ENCODE peak calls at places on chromosomes 1 and 21, in four cellular contexts. J, R, I and B are unnamed samples.

GRCh38 chr1:210830034-210831028 is 303.6 kb downstream of the KCNH1 start:
- DNase-seq in J (no peak), R (no peak), I (no peak), B (no peak)

GRCh38 chr1:23593042-23593521 is 33.8 kb upstream of the ID3 start:
- DNase-seq in J (no peak), R (no peak), I (no peak), B (no peak)

GRCh38 chr1:219088778-219089557 is 84.7 kb upstream of the LYPLAL1 start:
- DNase-seq in J (peak), R (peak), I (peak), B (no peak)

GRCh38 chr1:228082975-228083870 is 715 bp downstream of the ARF1 start:
- DNase-seq in J (peak), R (peak), I (no peak), B (peak)

GRCh38 chr1:155457237-155457636 is 105.4 kb downstream of the ASH1L start:
- DNase-seq in J (no peak), R (no peak), I (no peak), B (no peak)

GRCh38 chr1:98981917-98982513 is 22.6 kb downstream of the PLPPR5 start:
- DNase-seq in J (no peak), R (peak), I (no peak), B (no peak)

GRCh38 chr21:34073749-34074282 is 438 bp downstream of the MRPS6 start:
- DNase-seq in J (peak), R (no peak), I (no peak), B (peak)

GRCh38 chr1:3055051-3055450 is 14.0 kb upstream of the PRDM16 start:
- DNase-seq in J (no peak), R (no peak), I (no peak), B (no peak)

GRCh38 chr21:39050839-39051560 is 132.3 kb downstream of the PSMG1 start:
- DNase-seq in J (no peak), R (no peak), I (no peak), B (no peak)

GRCh38 chr1:3668585-3669300 is 16.4 kb downstream of the TP73 start:
- DNase-seq in J (peak), R (no peak), I (no peak), B (peak)

GRCh38 chr1:196980859-196981258 is 3.5 kb downstream of the CFHR5 start:
- DNase-seq in J (no peak), R (no peak), I (no peak), B (no peak)

DNA sequence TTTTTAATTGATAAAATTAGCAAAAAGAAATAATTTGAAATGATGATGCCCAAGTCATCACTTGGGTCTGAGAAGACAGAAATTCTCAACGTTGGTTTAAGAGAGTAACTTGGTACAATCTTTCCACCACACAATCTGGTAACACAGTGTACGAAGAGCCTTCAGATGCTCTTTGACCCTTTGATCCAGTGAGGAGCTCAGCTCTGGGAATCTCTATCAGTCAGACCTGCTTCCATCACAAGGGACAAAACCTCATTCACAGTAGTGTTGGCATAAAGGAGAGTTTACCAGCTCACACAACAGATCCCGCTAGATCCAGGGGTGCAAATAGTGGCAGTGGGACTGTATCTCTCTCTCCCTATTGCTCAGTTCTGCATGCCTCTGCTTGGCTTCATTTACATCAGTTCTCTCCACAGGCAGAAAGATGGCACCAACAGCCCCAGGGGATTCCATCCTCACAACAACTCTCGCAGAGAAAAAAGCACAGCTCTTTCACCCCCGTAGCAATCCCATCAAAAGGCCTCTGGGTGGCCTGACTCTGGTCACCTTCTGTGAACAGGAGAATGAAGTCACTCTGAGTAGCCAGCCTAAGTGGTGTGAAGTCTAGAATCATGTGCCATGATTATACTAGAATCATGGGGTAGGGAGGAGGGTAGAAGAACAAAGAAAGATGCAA is 119.7 kb downstream of the ZNF281 start:
- DNase-seq in J (peak), R (no peak), I (no peak), B (no peak)
- TF ChIP-seq CTCF in J (peak), R (no peak), I (no peak), B (peak)

DNA sequence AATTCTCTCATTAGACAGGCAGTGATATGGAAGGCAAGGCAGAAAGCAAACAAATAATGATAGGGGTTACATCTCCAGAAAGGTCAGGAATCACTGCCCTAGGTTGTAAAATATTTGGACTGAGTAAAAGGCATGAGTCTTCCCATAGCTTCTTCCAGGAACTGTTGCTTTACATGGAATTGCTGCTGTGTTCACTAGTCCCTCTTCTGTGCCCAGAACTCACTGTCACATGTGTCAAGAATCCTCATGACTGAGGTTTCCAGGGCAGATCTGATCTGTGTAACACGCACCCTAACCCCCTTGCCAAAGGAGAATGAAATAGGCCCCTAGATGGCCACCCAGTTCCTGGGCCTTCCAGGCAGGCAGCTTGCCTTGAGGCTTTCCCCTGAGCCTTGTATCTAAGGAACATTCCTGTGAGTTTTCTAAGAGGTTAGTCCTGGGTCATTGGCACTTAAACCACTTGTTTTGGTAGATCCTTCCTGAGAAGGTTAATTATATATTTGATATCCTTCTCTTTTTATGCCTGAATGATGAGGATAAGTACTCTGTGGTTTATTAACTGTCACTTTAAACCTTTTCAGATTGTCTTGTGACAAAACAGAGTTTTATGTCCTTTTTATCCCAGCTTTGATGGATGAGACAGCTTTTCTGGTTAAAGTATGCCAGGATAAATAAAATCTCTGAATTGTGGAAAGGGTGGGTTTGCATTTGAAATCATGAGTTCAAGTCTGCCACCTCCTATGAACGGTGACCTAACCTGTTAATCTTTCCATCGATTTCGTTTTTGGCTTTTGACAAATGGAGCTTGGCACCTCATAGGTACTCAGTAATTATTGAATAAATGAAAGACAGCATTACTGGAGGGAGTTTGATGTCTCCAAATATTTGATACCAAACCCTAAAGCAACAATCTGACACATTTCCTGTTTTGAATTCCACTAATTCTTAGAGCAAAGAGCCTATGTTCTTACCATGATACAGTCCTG is 163.3 kb downstream of the DHRS3 start:
- DNase-seq in J (no peak), R (peak), I (no peak), B (no peak)
- TF ChIP-seq CTCF in J (no peak), R (no peak), I (no peak), B (no peak)

GRCh38 chr1:50105430-50105829 is 3.3 kb upstream of the ELAVL4 start:
- DNase-seq in J (no peak), R (no peak), I (no peak), B (no peak)
- TF ChIP-seq CTCF in J (peak), R (no peak), I (no peak), B (peak)

GRCh38 chr1:234606731-234607090 is 3.3 kb downstream of the IRF2BP2 start:
- DNase-seq in J (no peak), R (no peak), I (no peak), B (no peak)

GRCh38 chr1:234604726-234605492 is 5.1 kb downstream of the IRF2BP2 start:
- DNase-seq in J (no peak), R (peak), I (no peak), B (no peak)

GRCh38 chr1:234605493-234605982 is 4.4 kb downstream of the IRF2BP2 start:
- DNase-seq in J (no peak), R (no peak), I (no peak), B (no peak)

GRCh38 chr1:234607091-234608025 is 2.6 kb downstream of the IRF2BP2 start:
- DNase-seq in J (peak), R (peak), I (no peak), B (no peak)

GRCh38 chr1:234605983-234606730 is 3.8 kb downstream of the IRF2BP2 start:
- DNase-seq in J (no peak), R (peak), I (no peak), B (no peak)
- TF ChIP-seq CTCF in J (no peak), R (no peak), I (no peak), B (no peak)

DNA sequence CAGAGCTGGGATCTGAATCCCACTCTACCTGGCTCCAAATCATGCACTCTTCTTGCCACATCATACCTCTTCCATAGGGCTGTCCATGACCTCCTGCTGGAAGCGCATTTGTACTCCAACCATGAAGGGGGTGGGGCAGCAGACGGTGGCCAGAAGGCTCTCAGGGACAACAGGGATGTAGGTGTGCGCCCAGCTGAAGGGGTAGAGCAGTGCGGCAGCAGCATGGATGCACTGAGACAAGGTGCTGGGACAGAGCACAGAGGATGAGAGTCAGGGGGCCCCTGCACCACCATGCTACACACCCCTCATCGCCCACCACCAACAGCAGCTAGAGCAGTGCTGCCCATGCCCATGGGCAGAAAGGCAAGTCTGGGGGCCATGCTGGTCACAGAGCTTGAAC is 8.4 kb downstream of the DENND2D start:
- DNase-seq in J (no peak), R (no peak), I (no peak), B (no peak)
- TF ChIP-seq CTCF in J (no peak), R (no peak), I (no peak), B (no peak)

GRCh38 chr1:106536741-106537140 is 519.7 kb upstream of the PRMT6 start:
- DNase-seq in J (no peak), R (peak), I (no peak), B (no peak)

GRCh38 chr1:106534612-106535011 is 521.9 kb upstream of the PRMT6 start:
- DNase-seq in J (no peak), R (no peak), I (no peak), B (no peak)
- TF ChIP-seq CTCF in J (no peak), R (peak), I (no peak), B (peak)

GRCh38 chr1:156626079-156626438 is 6.8 kb downstream of the HAPLN2 start:
- DNase-seq in J (no peak), R (no peak), I (no peak), B (no peak)
- TF ChIP-seq CTCF in J (no peak), R (no peak), I (peak), B (no peak)

GRCh38 chr1:82013702-82014101 is 213.0 kb downstream of the ADGRL2 start:
- DNase-seq in J (no peak), R (no peak), I (no peak), B (no peak)
- TF ChIP-seq CTCF in J (no peak), R (peak), I (no peak), B (no peak)

DNA sequence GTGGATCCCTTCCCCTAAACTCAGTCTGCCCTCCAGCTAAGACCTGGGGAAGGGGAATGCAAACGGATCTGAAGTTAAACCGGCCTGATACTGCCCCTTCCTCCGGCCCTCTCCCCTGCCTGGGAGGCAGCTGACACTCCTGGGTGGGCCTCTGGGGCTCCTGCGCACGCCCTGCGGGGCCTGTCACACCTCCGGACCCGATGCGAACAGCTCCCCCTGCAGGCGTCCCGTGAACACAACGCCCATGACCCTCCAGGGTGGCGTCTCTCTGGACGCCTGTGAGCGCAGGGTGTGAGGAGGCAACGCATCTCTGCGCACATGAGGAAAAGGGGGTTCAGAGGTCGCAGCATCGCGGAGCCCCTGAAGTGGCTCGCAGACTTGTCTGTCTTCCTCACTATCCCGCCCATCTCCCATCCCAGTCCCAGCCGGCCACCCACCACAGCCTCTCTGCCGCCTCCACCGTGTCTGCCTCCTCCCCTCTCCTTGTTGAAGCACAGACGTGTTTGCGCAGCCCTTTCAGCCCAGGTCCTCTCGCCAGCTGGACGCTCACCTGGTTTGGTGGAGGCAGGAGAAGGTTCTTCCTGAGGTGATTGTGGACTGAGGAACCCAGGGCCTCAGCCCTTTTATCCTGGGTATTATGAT is 421 bp upstream of the LCE3A start:
- DNase-seq in J (peak), R (no peak), I (no peak), B (no peak)
- TF ChIP-seq CTCF in J (peak), R (no peak), I (no peak), B (no peak)